ENCODE peak calls at places on chromosomes 1 and 21, in seven cellular contexts. One of them, this sample, is unnamed.

GRCh38 chr1:21638531-21639341 is 30.4 kb downstream of the RAP1GAP start:
- DNase-seq in H9: no peak
- DNase-seq in mesendoderm: peak; percentile 86
- DNase-seq in neuronal stem cell: no peak
- DNase-seq in IMR-90: peak; percentile 73
- DNase-seq in trophoblast cell: no peak
- DNase-seq in H1: no peak
- DNase-seq in this sample: peak; percentile 64

GRCh38 chr1:243268751-243269460 is 13.1 kb downstream of the SDCCAG8 start:
- DNase-seq in H9: peak; percentile 33
- DNase-seq in mesendoderm: peak; percentile 69
- DNase-seq in neuronal stem cell: no peak
- DNase-seq in IMR-90: peak; percentile 36
- DNase-seq in trophoblast cell: no peak
- DNase-seq in H1: no peak
- DNase-seq in this sample: peak; percentile 64

GRCh38 chr1:161069731-161070270 is at the start of gene ARHGAP30:
- DNase-seq in H9: peak; percentile 83
- DNase-seq in mesendoderm: peak; percentile 42
- DNase-seq in neuronal stem cell: no peak
- DNase-seq in IMR-90: no peak
- DNase-seq in trophoblast cell: no peak
- DNase-seq in H1: no peak
- DNase-seq in this sample: no peak

GRCh38 chr1:155070721-155071556 is 7.4 kb downstream of the EFNA4 start:
- DNase-seq in H9: peak; percentile 94
- DNase-seq in mesendoderm: peak; percentile 94
- DNase-seq in neuronal stem cell: peak; percentile 79
- DNase-seq in IMR-90: peak; percentile 64
- DNase-seq in trophoblast cell: peak; percentile 70
- DNase-seq in H1: no peak
- DNase-seq in this sample: peak; percentile 73

GRCh38 chr1:162835157-162835899 is 25.6 kb downstream of the CCDC190 start:
- DNase-seq in H9: no peak
- DNase-seq in mesendoderm: no peak
- DNase-seq in neuronal stem cell: no peak
- DNase-seq in IMR-90: peak; percentile 31
- DNase-seq in trophoblast cell: no peak
- DNase-seq in H1: no peak
- DNase-seq in this sample: no peak

GRCh38 chr1:42013881-42014470 is 95.3 kb upstream of the HIVEP3 start:
- DNase-seq in H9: no peak
- DNase-seq in mesendoderm: no peak
- DNase-seq in neuronal stem cell: no peak
- DNase-seq in IMR-90: no peak
- DNase-seq in trophoblast cell: no peak
- DNase-seq in H1: no peak
- DNase-seq in this sample: no peak

GRCh38 chr1:81920245-81920740 is 119.6 kb downstream of the ADGRL2 start:
- DNase-seq in H9: peak; percentile 79
- DNase-seq in mesendoderm: peak; percentile 97
- DNase-seq in neuronal stem cell: peak; percentile 79
- DNase-seq in IMR-90: peak; percentile 74
- DNase-seq in trophoblast cell: no peak
- DNase-seq in H1: peak; percentile 68
- DNase-seq in this sample: peak; percentile 86

GRCh38 chr1:77511440-77511840 is 171.0 kb downstream of the ZZZ3 start:
- DNase-seq in H9: no peak
- DNase-seq in mesendoderm: no peak
- DNase-seq in neuronal stem cell: no peak
- DNase-seq in IMR-90: peak; percentile 94
- DNase-seq in trophoblast cell: peak; percentile 7
- DNase-seq in H1: no peak
- DNase-seq in this sample: peak; percentile 56

GRCh38 chr1:76294470-76295194 is 220.1 kb downstream of the ST6GALNAC3 start:
- DNase-seq in H9: no peak
- DNase-seq in mesendoderm: no peak
- DNase-seq in neuronal stem cell: no peak
- DNase-seq in IMR-90: no peak
- DNase-seq in trophoblast cell: no peak
- DNase-seq in H1: no peak
- DNase-seq in this sample: no peak

GRCh38 chr1:30817083-30817450 is 59.5 kb upstream of the LAPTM5 start:
- DNase-seq in H9: no peak
- DNase-seq in mesendoderm: no peak
- DNase-seq in neuronal stem cell: no peak
- DNase-seq in IMR-90: no peak
- DNase-seq in trophoblast cell: no peak
- DNase-seq in H1: no peak
- DNase-seq in this sample: peak; percentile 51

GRCh38 chr1:221709854-221710253 is 32.0 kb downstream of the DUSP10 start:
- DNase-seq in H9: no peak
- DNase-seq in mesendoderm: no peak
- DNase-seq in neuronal stem cell: no peak
- DNase-seq in IMR-90: no peak
- DNase-seq in trophoblast cell: no peak
- DNase-seq in H1: no peak
- DNase-seq in this sample: no peak

GRCh38 chr1:169109561-169110134 is 3.2 kb downstream of the ATP1B1 start:
- DNase-seq in H9: no peak
- DNase-seq in mesendoderm: peak; percentile 90
- DNase-seq in neuronal stem cell: no peak
- DNase-seq in IMR-90: peak; percentile 92
- DNase-seq in trophoblast cell: no peak
- DNase-seq in H1: no peak
- DNase-seq in this sample: peak; percentile 99

GRCh38 chr1:205769641-205770365 is 5.5 kb downstream of the RAB29 start:
- DNase-seq in H9: no peak
- DNase-seq in mesendoderm: no peak
- DNase-seq in neuronal stem cell: no peak
- DNase-seq in IMR-90: no peak
- DNase-seq in trophoblast cell: no peak
- DNase-seq in H1: no peak
- DNase-seq in this sample: no peak

GRCh38 chr21:41360072-41360821 is 1.6 kb upstream of the MX2 start:
- DNase-seq in H9: peak; percentile 64
- DNase-seq in mesendoderm: peak; percentile 24
- DNase-seq in neuronal stem cell: no peak
- DNase-seq in IMR-90: peak; percentile 26
- DNase-seq in trophoblast cell: peak; percentile 76
- DNase-seq in H1: no peak
- DNase-seq in this sample: no peak

GRCh38 chr1:1054099-1054700 is 19.9 kb downstream of the RNF223 start:
- DNase-seq in H9: no peak
- DNase-seq in mesendoderm: no peak
- DNase-seq in neuronal stem cell: no peak
- DNase-seq in IMR-90: no peak
- DNase-seq in trophoblast cell: no peak
- DNase-seq in H1: no peak
- DNase-seq in this sample: no peak

GRCh38 chr1:5120559-5120958 is 466.1 kb downstream of the AJAP1 start:
- DNase-seq in H9: no peak
- DNase-seq in mesendoderm: no peak
- DNase-seq in neuronal stem cell: no peak
- DNase-seq in IMR-90: no peak
- DNase-seq in trophoblast cell: no peak
- DNase-seq in H1: no peak
- DNase-seq in this sample: no peak

GRCh38 chr1:57222307-57222706 is 201.6 kb downstream of the DAB1 start:
- DNase-seq in H9: no peak
- DNase-seq in mesendoderm: no peak
- DNase-seq in neuronal stem cell: no peak
- DNase-seq in IMR-90: no peak
- DNase-seq in trophoblast cell: no peak
- DNase-seq in H1: no peak
- DNase-seq in this sample: no peak

GRCh38 chr1:9093096-9093495 is 23.7 kb upstream of the SLC2A5 start:
- DNase-seq in H9: no peak
- DNase-seq in mesendoderm: no peak
- DNase-seq in neuronal stem cell: no peak
- DNase-seq in IMR-90: no peak
- DNase-seq in trophoblast cell: no peak
- DNase-seq in H1: no peak
- DNase-seq in this sample: no peak

GRCh38 chr1:9099555-9099954 is 29.3 kb downstream of the GPR157 start:
- DNase-seq in H9: no peak
- DNase-seq in mesendoderm: no peak
- DNase-seq in neuronal stem cell: no peak
- DNase-seq in IMR-90: no peak
- DNase-seq in trophoblast cell: no peak
- DNase-seq in H1: no peak
- DNase-seq in this sample: no peak

GRCh38 chr1:9093581-9093980 is 24.1 kb upstream of the SLC2A5 start:
- DNase-seq in H9: no peak
- DNase-seq in mesendoderm: no peak
- DNase-seq in neuronal stem cell: no peak
- DNase-seq in IMR-90: no peak
- DNase-seq in trophoblast cell: no peak
- DNase-seq in H1: no peak
- DNase-seq in this sample: no peak

GRCh38 chr1:9097947-9098705 is 28.7 kb upstream of the SLC2A5 start:
- DNase-seq in H9: no peak
- DNase-seq in mesendoderm: no peak
- DNase-seq in neuronal stem cell: no peak
- DNase-seq in IMR-90: no peak
- DNase-seq in trophoblast cell: no peak
- DNase-seq in H1: no peak
- DNase-seq in this sample: no peak

GRCh38 chr1:9095818-9096217 is 26.4 kb upstream of the SLC2A5 start:
- DNase-seq in H9: no peak
- DNase-seq in mesendoderm: no peak
- DNase-seq in neuronal stem cell: no peak
- DNase-seq in IMR-90: no peak
- DNase-seq in trophoblast cell: no peak
- DNase-seq in H1: no peak
- DNase-seq in this sample: no peak
- H3K18ac ChIP-seq in H9: no peak overlapping the region
- H3K18ac ChIP-seq in mesendoderm: no peak overlapping the region
- H3K18ac ChIP-seq in neuronal stem cell: no peak overlapping the region
- H3K18ac ChIP-seq in IMR-90: no peak overlapping the region
- H3K18ac ChIP-seq in trophoblast cell: no peak overlapping the region
- H3K18ac ChIP-seq in H1: no peak overlapping the region
- H3K18ac ChIP-seq in this sample: no peak overlapping the region

GRCh38 chr1:151711940-151712339 is 4.7 kb downstream of the CELF3 start:
- DNase-seq in H9: no peak
- DNase-seq in mesendoderm: peak; percentile 35
- DNase-seq in neuronal stem cell: no peak
- DNase-seq in IMR-90: no peak
- DNase-seq in trophoblast cell: no peak
- DNase-seq in H1: no peak
- DNase-seq in this sample: no peak
- H3K18ac ChIP-seq in H9: no peak overlapping the region
- H3K18ac ChIP-seq in mesendoderm: no peak overlapping the region
- H3K18ac ChIP-seq in neuronal stem cell: no peak overlapping the region
- H3K18ac ChIP-seq in IMR-90: no peak overlapping the region
- H3K18ac ChIP-seq in trophoblast cell: no peak overlapping the region
- H3K18ac ChIP-seq in H1: no peak overlapping the region
- H3K18ac ChIP-seq in this sample: no peak overlapping the region

GRCh38 chr1:37720231-37721130 is 28.2 kb downstream of the CDCA8 start:
- DNase-seq in H9: no peak
- DNase-seq in mesendoderm: no peak
- DNase-seq in neuronal stem cell: no peak
- DNase-seq in IMR-90: no peak
- DNase-seq in trophoblast cell: no peak
- DNase-seq in H1: no peak
- DNase-seq in this sample: no peak

GRCh38 chr1:37718181-37718900 is 26.0 kb downstream of the CDCA8 start:
- DNase-seq in H9: no peak
- DNase-seq in mesendoderm: no peak
- DNase-seq in neuronal stem cell: no peak
- DNase-seq in IMR-90: no peak
- DNase-seq in trophoblast cell: no peak
- DNase-seq in H1: no peak
- DNase-seq in this sample: no peak

GRCh38 chr1:37717631-37718030 is 25.3 kb downstream of the CDCA8 start:
- DNase-seq in H9: no peak
- DNase-seq in mesendoderm: no peak
- DNase-seq in neuronal stem cell: no peak
- DNase-seq in IMR-90: no peak
- DNase-seq in trophoblast cell: no peak
- DNase-seq in H1: no peak
- DNase-seq in this sample: no peak

GRCh38 chr1:37719572-37720195 is 27.4 kb downstream of the CDCA8 start:
- DNase-seq in H9: no peak
- DNase-seq in mesendoderm: no peak
- DNase-seq in neuronal stem cell: no peak
- DNase-seq in IMR-90: peak; percentile 10
- DNase-seq in trophoblast cell: no peak
- DNase-seq in H1: no peak
- DNase-seq in this sample: no peak

DNA sequence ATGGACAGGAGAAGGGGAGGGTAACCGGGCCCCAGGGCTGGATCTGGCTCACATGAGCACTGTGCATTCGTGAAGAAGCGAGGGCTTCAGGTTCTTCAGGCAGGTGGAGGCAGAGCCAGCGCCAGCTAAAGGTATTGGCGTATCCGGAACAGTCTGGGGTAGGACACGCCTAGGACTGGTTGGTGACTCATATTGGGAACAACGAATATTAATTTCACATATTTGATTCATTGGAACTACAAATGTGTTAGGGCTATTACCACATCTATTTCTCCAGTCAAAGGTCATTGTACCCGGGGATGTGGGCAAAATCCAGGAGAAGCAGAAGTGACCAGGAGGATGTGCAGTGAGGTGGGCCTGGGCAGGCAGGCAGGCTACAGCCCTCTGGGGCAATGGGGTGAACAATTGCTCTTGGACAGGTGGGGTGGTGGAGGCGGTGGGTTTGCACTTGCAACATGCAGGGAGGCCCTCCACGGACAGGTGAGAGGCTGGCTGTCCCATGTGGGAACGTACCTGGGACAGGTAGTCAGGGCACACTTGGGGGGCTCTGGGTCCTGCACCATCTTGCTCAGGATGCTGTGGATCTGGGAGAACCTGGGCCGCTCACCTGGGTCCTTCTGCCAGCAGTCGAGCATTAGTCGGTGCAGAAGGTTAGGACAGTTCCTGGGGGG is 26.7 kb downstream of the CDCA8 start:
- DNase-seq in H9: no peak
- DNase-seq in mesendoderm: no peak
- DNase-seq in neuronal stem cell: no peak
- DNase-seq in IMR-90: no peak
- DNase-seq in trophoblast cell: no peak
- DNase-seq in H1: no peak
- DNase-seq in this sample: no peak
- H3K18ac ChIP-seq in H9: no peak overlapping the region
- H3K18ac ChIP-seq in mesendoderm: no peak overlapping the region
- H3K18ac ChIP-seq in neuronal stem cell: peak overlapping the region; percentile 48
- H3K18ac ChIP-seq in IMR-90: no peak overlapping the region
- H3K18ac ChIP-seq in trophoblast cell: no peak overlapping the region
- H3K18ac ChIP-seq in H1: no peak overlapping the region
- H3K18ac ChIP-seq in this sample: no peak overlapping the region

DNA sequence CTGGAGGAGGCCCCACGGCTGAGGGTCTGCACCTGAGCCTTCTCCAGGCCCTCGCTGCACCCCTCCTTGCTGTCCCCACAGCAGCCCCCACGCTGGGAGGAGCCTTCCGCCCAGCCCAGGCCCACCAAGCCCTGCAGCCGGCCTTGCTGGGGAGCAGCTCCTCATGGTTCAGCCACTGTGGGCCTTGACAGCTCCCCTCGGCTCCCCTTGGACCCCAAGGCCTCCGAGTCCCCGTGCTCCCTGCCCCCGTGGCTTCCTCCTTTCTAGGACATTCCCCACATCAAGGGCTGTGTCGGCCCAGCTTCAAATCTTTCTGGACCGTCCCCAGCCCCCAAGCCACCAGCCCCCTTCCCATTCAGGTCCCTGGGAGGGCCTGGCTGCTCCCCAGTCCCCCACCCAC is 67.8 kb downstream of the MORN1 start:
- DNase-seq in H9: no peak
- DNase-seq in mesendoderm: no peak
- DNase-seq in neuronal stem cell: no peak
- DNase-seq in IMR-90: no peak
- DNase-seq in trophoblast cell: no peak
- DNase-seq in H1: no peak
- DNase-seq in this sample: no peak
- H3K18ac ChIP-seq in H9: no peak overlapping the region
- H3K18ac ChIP-seq in mesendoderm: no peak overlapping the region
- H3K18ac ChIP-seq in neuronal stem cell: peak overlapping the region; percentile 98
- H3K18ac ChIP-seq in IMR-90: no peak overlapping the region
- H3K18ac ChIP-seq in trophoblast cell: peak overlapping the region; percentile 3
- H3K18ac ChIP-seq in H1: no peak overlapping the region
- H3K18ac ChIP-seq in this sample: no peak overlapping the region